ENCODE peak calls at places on chromosome 10, in five cellular contexts. N is uterus, O is stomach, E is osteocyte, L is stromal cell of bone marrow. F is an unnamed sample.

GRCh38 chr10:45463244-45464116 is 89.5 kb downstream of the ALOX5 start:
- DNase-seq in L (no peak), O (no peak), E (no peak), N (no peak), F (no peak)

GRCh38 chr10:122459586-122460273 is 1.6 kb upstream of the HTRA1 start:
- DNase-seq in O (no peak), E (no peak), L (no peak), N (peak; percentile 49), F (no peak)

GRCh38 chr10:117759266-117759665 is 216.7 kb downstream of the EMX2 start:
- DNase-seq in E (peak; percentile 63), L (no peak), N (no peak), O (no peak), F (no peak)

GRCh38 chr10:133356953-133357292 is 896 bp downstream of the FUOM start:
- DNase-seq in E (no peak), N (no peak), O (no peak), L (no peak), F (no peak)

GRCh38 chr10:132634241-132634946 is 96.8 kb downstream of the INPP5A start:
- DNase-seq in O (no peak), L (no peak), E (no peak), N (peak; percentile 14), F (no peak)

GRCh38 chr10:96681493-96681892 is 38.8 kb downstream of the PIK3AP1 start:
- DNase-seq in O (no peak), N (no peak), L (no peak), E (no peak), F (no peak)

GRCh38 chr10:76433161-76434005 is 1002.0 kb downstream of the LRMDA start:
- DNase-seq in E (no peak), L (no peak), N (no peak), O (peak; percentile 49), F (peak; percentile 47)

GRCh38 chr10:132575320-132576201 is 38.0 kb downstream of the INPP5A start:
- DNase-seq in E (no peak), N (no peak), L (peak; percentile 92), O (peak; percentile 63), F (no peak)

GRCh38 chr10:8758029-8758428 is 703.5 kb downstream of the GATA3 start:
- DNase-seq in E (no peak), N (no peak), O (no peak), L (no peak), F (no peak)

GRCh38 chr10:15603446-15604011 is 116.2 kb downstream of the ITGA8 start:
- DNase-seq in O (no peak), L (no peak), E (no peak), N (no peak), F (no peak)

GRCh38 chr10:12699258-12699700 is 302.2 kb downstream of the CCDC3 start:
- DNase-seq in N (no peak), E (no peak), L (peak; percentile 79), O (no peak), F (no peak)

GRCh38 chr10:110724116-110724701 is 80.1 kb downstream of the RBM20 start:
- DNase-seq in O (no peak), N (no peak), L (no peak), E (no peak), F (no peak)

GRCh38 chr10:80457554-80458262 is 3.6 kb downstream of the TSPAN14 start:
- DNase-seq in N (no peak), E (no peak), O (no peak), L (no peak), F (no peak)

GRCh38 chr10:68330852-68331454 is 911 bp upstream of the HNRNPH3 start:
- DNase-seq in N (peak; percentile 52), O (no peak), L (no peak), E (no peak), F (no peak)

GRCh38 chr10:105586451-105587098 is 945.5 kb downstream of the SORCS3 start:
- DNase-seq in E (no peak), N (no peak), L (no peak), O (no peak), F (no peak)

GRCh38 chr10:96025566-96025965 is 17.8 kb upstream of the CCNJ start:
- DNase-seq in N (no peak), L (no peak), O (no peak), E (no peak), F (no peak)

GRCh38 chr10:15791816-15792524 is 68.3 kb downstream of the MINDY3 start:
- DNase-seq in O (no peak), L (peak; percentile 41), N (peak; percentile 42), E (no peak), F (no peak)

GRCh38 chr10:117483056-117483590 is 59.4 kb upstream of the EMX2 start:
- DNase-seq in O (no peak), L (no peak), N (no peak), E (no peak), F (no peak)

GRCh38 chr10:52256832-52257691 is 57.0 kb upstream of the DKK1 start:
- DNase-seq in E (no peak), L (no peak), N (no peak), O (no peak), F (peak; percentile 30)

GRCh38 chr10:128843972-128844371 is 623.1 kb upstream of the MGMT start:
- DNase-seq in L (no peak), N (no peak), O (no peak), E (no peak), F (no peak)

GRCh38 chr10:48935141-48935540 is 4.5 kb downstream of the LRRC18 start:
- DNase-seq in L (no peak), E (peak; percentile 70), N (no peak), O (no peak), F (no peak)

GRCh38 chr10:63164045-63164722 is 31.1 kb downstream of the NRBF2 start:
- DNase-seq in N (no peak), L (no peak), O (no peak), E (no peak), F (no peak)

GRCh38 chr10:103584216-103585010 is 90.9 kb downstream of the NEURL1 start:
- DNase-seq in N (no peak), L (no peak), E (no peak), O (no peak), F (no peak)

GRCh38 chr10:3331104-3331645 is 158.6 kb upstream of the PITRM1 start:
- DNase-seq in N (no peak), E (no peak), L (no peak), O (no peak), F (no peak)

GRCh38 chr10:70993051-70993450 is 104.7 kb upstream of the PCBD1 start:
- DNase-seq in E (no peak), L (no peak), O (no peak), N (no peak), F (no peak)

GRCh38 chr10:97547889-97548485 is 24.6 kb upstream of the ANKRD2 start:
- DNase-seq in E (no peak), N (no peak), O (no peak), L (no peak), F (no peak)

GRCh38 chr10:8539056-8539455 is 484.6 kb downstream of the GATA3 start:
- DNase-seq in L (no peak), N (no peak), E (no peak), O (no peak), F (no peak)

GRCh38 chr10:1399431-1400120 is 337.7 kb downstream of the ADARB2 start:
- DNase-seq in N (no peak), O (peak; percentile 15), L (no peak), E (peak; percentile 83), F (no peak)

GRCh38 chr10:74049995-74050394 is 52.1 kb downstream of the VCL start:
- DNase-seq in E (no peak), O (no peak), N (no peak), L (no peak), F (no peak)

GRCh38 chr10:29946953-29947700 is 112.3 kb downstream of the JCAD start:
- DNase-seq in N (peak; percentile 47), E (peak; percentile 87), O (peak; percentile 50), L (peak; percentile 87), F (peak; percentile 32)

GRCh38 chr10:7605565-7606295 is 61.0 kb downstream of the ITIH5 start:
- DNase-seq in O (no peak), L (no peak), N (no peak), E (no peak), F (no peak)

GRCh38 chr10:79904671-79905321 is 44.1 kb downstream of the SFTPD start:
- DNase-seq in L (peak; percentile 36), O (peak; percentile 71), E (peak; percentile 89), N (peak; percentile 59), F (peak; percentile 75)

GRCh38 chr10:93383562-93383981 is 98.6 kb downstream of the MYOF start:
- DNase-seq in L (peak; percentile 83), E (no peak), N (no peak), O (no peak), F (no peak)

GRCh38 chr10:132826524-132827422 is 40.8 kb upstream of the NKX6-2 start:
- DNase-seq in N (no peak), O (peak; percentile 15), L (no peak), E (no peak), F (no peak)